ENCODE peak calls at places on chromosomes 7 and 10, in eight cellular contexts. O is fibroblast of lung; B is sciatic nerve; F is stimulated activated CD4-positive, alpha-beta T cell treated with anti-CD3 and anti-CD28 coated beads, TNF-alpha, amount 100 ng/mL, for 48 hours; M is naive thymus-derived CD4-positive, alpha-beta T cell; C is choroid plexus epithelial cell; Q is astrocyte of the spinal cord; V is Kasumi-1. A is an unnamed sample.

GRCh38 chr7:130096243-130096827 is 26.0 kb downstream of the KLHDC10 start:
- DNase-seq in O (peak), B (no peak), F (no peak), M (no peak), C (peak), Q (peak), V (no peak), A (no peak)

GRCh38 chr7:31101544-31101943 is 49.4 kb downstream of the ADCYAP1R1 start:
- DNase-seq in O (no peak), B (peak), F (no peak), M (no peak), C (no peak), Q (no peak), V (no peak), A (no peak)

GRCh38 chr7:128831994-128832879 is 2.0 kb downstream of the FLNC start:
- DNase-seq in O (peak), B (no peak), F (no peak), M (no peak), C (peak), Q (peak), V (no peak), A (no peak)

GRCh38 chr7:141071260-141071854 is 2.5 kb upstream of the TMEM178B start:
- DNase-seq in O (peak), B (peak), F (no peak), M (peak), C (peak), Q (peak), V (no peak), A (no peak)

GRCh38 chr7:127620406-127621233 is 2.7 kb upstream of the PAX4 start:
- DNase-seq in O (no peak), B (no peak), F (no peak), M (no peak), C (no peak), Q (peak), V (peak), A (no peak)

GRCh38 chr10:92692085-92692671 is 2.4 kb downstream of the HHEX start:
- DNase-seq in O (no peak), B (no peak), F (no peak), M (no peak), C (no peak), Q (no peak), V (no peak), A (peak)

GRCh38 chr7:151083071-151083823 is at the start of gene TMUB1:
- DNase-seq in O (no peak), B (peak), F (peak), M (peak), C (peak), Q (peak), V (peak), A (peak)

GRCh38 chr10:61750943-61751471 is 88.3 kb downstream of the CABCOCO1 start:
- DNase-seq in O (peak), B (peak), F (peak), M (peak), C (peak), Q (peak), V (peak), A (peak)

GRCh38 chr10:52639652-52640051 is 132.9 kb downstream of the MBL2 start:
- DNase-seq in O (no peak), B (no peak), F (no peak), M (no peak), C (no peak), Q (no peak), V (no peak), A (no peak)

GRCh38 chr10:15518256-15518655 is 147.2 kb upstream of the FAM171A1 start:
- DNase-seq in O (peak), B (no peak), F (no peak), M (no peak), C (peak), Q (peak), V (no peak), A (no peak)